ENCODE peak calls at places on chromosomes 12 and 14, in ten cellular contexts. T is T-helper 17 cell, J is SK-N-MC, O is nucleus accumbens, P is AG09309, Q is ELR, V is H4, H is psoas muscle, D is colonic mucosa, E is A549. Y is an unnamed sample.
A peak's percentile ranks its signal among the peaks of the same experiment; 100 is the strongest.

GRCh38 chr14:52131640-52132320 is 62.9 kb upstream of the NID2 start:
- DNase-seq in E (peak; percentile 87), O (peak; percentile 77), H (peak; percentile 71), D (peak; percentile 95), P (peak; percentile 73), T (no peak), Q (peak; percentile 97), J (peak; percentile 70), V (peak; percentile 87), Y (no peak)

GRCh38 chr14:98582276-98582675 is 689.7 kb downstream of the BCL11B start:
- DNase-seq in T (no peak), V (no peak), D (no peak), E (no peak), O (no peak), P (no peak), H (no peak), J (no peak), Q (no peak), Y (no peak)

GRCh38 chr12:131604146-131604844 is 106.6 kb upstream of the SFSWAP start:
- DNase-seq in J (no peak), P (no peak), H (no peak), E (no peak), T (no peak), Q (no peak), O (no peak), D (no peak), V (no peak), Y (peak; percentile 26)

GRCh38 chr12:109714141-109714912 is 702 bp downstream of the FAM222A start:
- DNase-seq in E (peak; percentile 78), Q (peak; percentile 62), T (peak; percentile 40), O (peak; percentile 22), H (peak; percentile 84), J (no peak), P (no peak), D (peak; percentile 73), V (no peak), Y (peak; percentile 36)

GRCh38 chr12:388547-389137 is 478 bp downstream of the KDM5A start:
- DNase-seq in J (no peak), E (peak; percentile 37), V (no peak), T (peak; percentile 37), P (no peak), Q (peak; percentile 58), D (peak; percentile 48), H (peak; percentile 60), O (no peak), Y (peak; percentile 38)

GRCh38 chr14:20501346-20501745 is 4.0 kb upstream of the RNASE10 start:
- DNase-seq in D (no peak), P (no peak), T (no peak), H (no peak), O (no peak), V (no peak), E (peak; percentile 10), Q (peak; percentile 27), J (no peak), Y (no peak)

GRCh38 chr14:34874386-34875030 is 652 bp downstream of the BAZ1A start:
- DNase-seq in P (no peak), T (peak; percentile 33), O (peak; percentile 71), D (peak; percentile 61), H (peak; percentile 70), Q (peak; percentile 67), V (peak; percentile 8), J (no peak), E (peak; percentile 68), Y (peak; percentile 28)

GRCh38 chr12:115424003-115424402 is 740.0 kb upstream of the TBX3 start:
- DNase-seq in O (no peak), E (no peak), D (no peak), V (no peak), H (no peak), Q (no peak), J (no peak), T (no peak), P (no peak), Y (no peak)

GRCh38 chr12:127400231-127400630 is 866.7 kb upstream of the TMEM132C start:
- DNase-seq in E (no peak), P (no peak), O (no peak), J (no peak), D (no peak), H (no peak), T (no peak), V (no peak), Q (peak; percentile 59), Y (no peak)

GRCh38 chr12:56104815-56105476 is 587 bp downstream of the PA2G4 start:
- DNase-seq in J (no peak), H (peak; percentile 56), P (no peak), V (no peak), D (no peak), E (peak; percentile 31), T (no peak), Q (peak; percentile 57), O (no peak), Y (no peak)

Y was measured in activated T-helper 1 cell treated with Interleukin-2 at 50 U/mL for 16 hours.